ENCODE peak calls at places on chromosome 3, in eight cellular contexts. F is gastrocnemius medialis, I is H9, L is right lobe of liver, M is HepG2, A is heart left ventricle, E is psoas muscle, T is mesothelial cell of epicardium. R is an unnamed sample.
A peak's percentile ranks its signal among the peaks of the same experiment; 100 is the strongest.

GRCh38 chr3:57397175-57398026 is 104.9 kb upstream of the ASB14 start:
- DNase-seq in F (no peak), A (peak; percentile 23), M (peak; percentile 60), E (no peak), L (peak; percentile 34), I (peak; percentile 78), T (no peak), R (no peak)

GRCh38 chr3:159583662-159584061 is 405.0 kb upstream of the IL12A start:
- DNase-seq in M (no peak), I (no peak), E (no peak), F (no peak), A (no peak), T (no peak), L (no peak), R (no peak)

GRCh38 chr3:33131328-33132018 is 17.7 kb downstream of the CRTAP start:
- DNase-seq in A (no peak), L (no peak), E (no peak), F (no peak), M (peak; percentile 66), T (peak; percentile 46), I (peak; percentile 74), R (no peak)

GRCh38 chr3:176840604-176841287 is 356.5 kb downstream of the TBL1XR1 start:
- DNase-seq in L (no peak), M (no peak), E (no peak), F (no peak), T (no peak), I (no peak), A (no peak), R (no peak)

GRCh38 chr3:64900916-64901903 is 213.4 kb upstream of the ADAMTS9 start:
- DNase-seq in F (no peak), A (peak; percentile 32), E (no peak), L (no peak), I (no peak), T (no peak), M (no peak), R (no peak)

GRCh38 chr3:170054204-170054603 is 16.4 kb downstream of the GPR160 start:
- DNase-seq in E (no peak), F (no peak), T (no peak), M (no peak), L (no peak), I (no peak), A (no peak), R (no peak)

GRCh38 chr3:16179771-16180736 is 5.6 kb downstream of the GALNT15 start:
- DNase-seq in T (no peak), A (no peak), E (no peak), L (no peak), F (no peak), I (no peak), M (peak; percentile 31), R (peak; percentile 34)

GRCh38 chr3:161305095-161305991 is 66.0 kb downstream of the SPTSSB start:
- DNase-seq in F (no peak), T (no peak), E (no peak), I (no peak), M (no peak), A (no peak), L (no peak), R (no peak)

GRCh38 chr3:41138601-41139000 is 60.7 kb upstream of the CTNNB1 start:
- DNase-seq in E (no peak), T (no peak), L (no peak), I (no peak), A (no peak), F (no peak), M (no peak), R (no peak)

GRCh38 chr3:155745795-155746550 is 1.1 kb upstream of the PLCH1 start:
- DNase-seq in M (peak; percentile 37), F (no peak), T (no peak), E (no peak), A (no peak), L (peak; percentile 23), I (peak; percentile 81), R (no peak)

GRCh38 chr3:159882784-159883779 is 105.6 kb upstream of the IL12A start:
- DNase-seq in T (no peak), I (no peak), E (no peak), F (no peak), L (no peak), M (no peak), A (peak; percentile 32), R (no peak)

GRCh38 chr3:63364495-63364894 is 86.4 kb downstream of the SYNPR start:
- DNase-seq in E (no peak), F (no peak), T (no peak), I (no peak), M (no peak), L (no peak), A (no peak), R (no peak)

GRCh38 chr3:63370094-63370493 is 92.0 kb downstream of the SYNPR start:
- DNase-seq in T (no peak), A (no peak), M (no peak), F (no peak), L (no peak), E (no peak), I (no peak), R (no peak)

DNA sequence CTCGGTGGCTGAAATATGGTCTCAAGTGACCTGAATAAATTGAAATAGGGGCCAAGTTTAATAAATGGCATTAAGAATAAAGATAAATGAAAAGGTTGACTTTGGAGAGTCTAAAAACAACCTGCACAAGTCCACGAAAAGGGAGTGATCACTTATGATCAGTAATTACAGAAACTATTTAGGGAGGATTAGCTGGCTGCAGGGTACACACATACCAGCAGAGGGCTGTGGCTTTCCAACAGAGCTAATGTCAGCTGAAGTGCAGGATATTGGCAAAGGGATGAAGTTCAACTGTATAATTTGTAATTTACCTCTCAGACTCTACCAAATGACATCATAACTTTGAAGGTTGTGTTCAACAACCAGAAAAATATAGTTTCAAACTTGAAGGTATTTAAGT is 86.8 kb downstream of the SYNPR start:
- DNase-seq in A (no peak), I (no peak), M (no peak), E (no peak), L (no peak), T (no peak), F (no peak), R (no peak)
- TF ChIP-seq CTCF in A (peak; percentile 9), I (peak; percentile 82), M (peak; percentile 26), E (peak; percentile 5), L (no peak), T (peak; percentile 42), F (no peak), R (peak; percentile 73)

GRCh38 chr3:127373701-127374625 is 86.1 kb upstream of the PRR20G start:
- DNase-seq in I (peak; percentile 72), F (no peak), L (no peak), E (no peak), A (no peak), M (no peak), T (no peak), R (no peak)
- TF ChIP-seq CTCF in I (peak; percentile 87), F (no peak), L (peak; percentile 31), E (peak; percentile 26), A (peak; percentile 18), M (peak; percentile 50), T (no peak), R (peak; percentile 69)

DNA sequence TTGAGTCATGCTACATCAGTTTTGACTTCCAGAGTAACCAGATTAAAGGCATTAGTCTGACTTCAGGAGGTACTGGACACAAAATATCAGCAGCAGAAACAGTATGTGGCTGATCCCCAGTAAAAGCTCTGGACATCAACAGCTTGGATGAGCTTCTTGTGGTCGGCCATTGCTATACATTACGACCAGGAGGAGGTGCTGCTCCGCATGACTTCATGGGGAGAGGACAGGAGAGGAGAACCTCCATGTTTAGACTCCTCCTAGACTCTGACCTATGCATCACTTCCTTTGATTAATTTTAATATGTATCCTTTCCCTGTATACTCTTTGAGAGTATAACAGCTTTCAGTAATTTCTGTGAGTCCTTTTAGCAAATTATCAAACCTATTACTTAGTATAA is 285.6 kb upstream of the ARHGEF26 start:
- DNase-seq in A (no peak), M (no peak), F (no peak), I (peak; percentile 38), E (no peak), L (no peak), T (no peak), R (no peak)
- TF ChIP-seq CTCF in A (no peak), M (no peak), F (no peak), I (peak; percentile 54), E (no peak), L (no peak), T (no peak), R (peak; percentile 14)

GRCh38 chr3:190701096-190701532 is 161.4 kb downstream of the GMNC start:
- DNase-seq in M (peak; percentile 91), I (peak; percentile 37), T (no peak), E (no peak), L (peak; percentile 46), F (no peak), A (peak; percentile 43), R (no peak)
- TF ChIP-seq CTCF in M (peak; percentile 91), I (peak; percentile 71), T (no peak), E (peak; percentile 24), L (peak; percentile 79), F (no peak), A (peak; percentile 44), R (peak; percentile 64)

DNA sequence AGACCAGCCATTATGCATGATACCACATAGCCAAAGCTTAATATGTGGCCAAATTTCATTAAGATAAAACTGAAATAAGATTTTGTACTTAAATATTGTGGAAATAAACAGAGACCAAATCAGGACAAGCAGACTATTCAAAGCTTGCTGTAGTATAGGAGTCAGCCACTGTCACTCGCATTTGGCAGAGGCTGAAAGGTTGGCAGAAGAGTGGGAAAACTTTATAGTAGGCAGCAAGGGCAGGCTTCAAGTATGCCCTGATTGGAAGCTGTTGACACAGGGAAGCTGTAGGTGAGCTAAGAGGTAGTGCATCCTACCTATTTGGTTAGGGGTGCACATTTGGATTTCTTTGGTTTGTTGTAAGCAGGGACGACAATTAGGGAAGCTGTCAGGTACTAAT is 202.5 kb upstream of the PDZRN3 start:
- DNase-seq in E (no peak), F (no peak), T (no peak), I (no peak), A (peak; percentile 64), L (no peak), M (no peak), R (no peak)
- TF ChIP-seq CTCF in E (no peak), F (no peak), T (no peak), I (no peak), A (no peak), L (no peak), M (no peak), R (no peak)

GRCh38 chr3:124300416-124300815 is 308.5 kb upstream of the ROPN1 start:
- DNase-seq in M (no peak), F (no peak), E (no peak), A (no peak), I (no peak), T (no peak), L (no peak), R (no peak)
- TF ChIP-seq CTCF in M (no peak), F (no peak), E (no peak), A (no peak), I (no peak), T (no peak), L (no peak), R (no peak)

GRCh38 chr3:49841126-49841525 is 15.2 kb downstream of the TRAIP start:
- DNase-seq in E (no peak), T (no peak), I (peak; percentile 68), A (no peak), M (no peak), L (no peak), F (no peak), R (no peak)
- TF ChIP-seq CTCF in E (peak; percentile 18), T (no peak), I (peak; percentile 64), A (peak; percentile 41), M (peak; percentile 78), L (no peak), F (no peak), R (peak; percentile 62)

R was measured in type B pancreatic cell.